ENCODE peak calls at places on chromosomes 2 and 18, in six cellular contexts. One of them, this sample, is unnamed.
A peak's percentile ranks its signal among the peaks of the same experiment; 100 is the strongest.

GRCh38 chr2:136248242-136248641 is 130.3 kb upstream of the CXCR4 start:
- DNase-seq in HCT116: peak; percentile 41
- DNase-seq in heart left ventricle: no peak
- DNase-seq in body of pancreas: no peak
- DNase-seq in stomach: no peak
- DNase-seq in breast epithelium: no peak
- DNase-seq in this sample: no peak

GRCh38 chr2:106097370-106098000 is 96.6 kb downstream of the UXS1 start:
- DNase-seq in HCT116: no peak
- DNase-seq in heart left ventricle: no peak
- DNase-seq in body of pancreas: no peak
- DNase-seq in stomach: no peak
- DNase-seq in breast epithelium: no peak
- DNase-seq in this sample: no peak

GRCh38 chr2:119950966-119951365 is 61.9 kb upstream of the EPB41L5 start:
- DNase-seq in HCT116: no peak
- DNase-seq in heart left ventricle: no peak
- DNase-seq in body of pancreas: no peak
- DNase-seq in stomach: no peak
- DNase-seq in breast epithelium: no peak
- DNase-seq in this sample: peak; percentile 30

GRCh38 chr2:141810148-141810547 is 320.7 kb downstream of the LRP1B start:
- DNase-seq in HCT116: no peak
- DNase-seq in heart left ventricle: no peak
- DNase-seq in body of pancreas: no peak
- DNase-seq in stomach: no peak
- DNase-seq in breast epithelium: no peak
- DNase-seq in this sample: no peak

GRCh38 chr2:43766006-43766405 is 7.8 kb upstream of the DYNC2LI1 start:
- DNase-seq in HCT116: no peak
- DNase-seq in heart left ventricle: no peak
- DNase-seq in body of pancreas: no peak
- DNase-seq in stomach: no peak
- DNase-seq in breast epithelium: no peak
- DNase-seq in this sample: no peak

GRCh38 chr2:78309460-78309859 is 716.0 kb upstream of the REG3G start:
- DNase-seq in HCT116: no peak
- DNase-seq in heart left ventricle: no peak
- DNase-seq in body of pancreas: no peak
- DNase-seq in stomach: no peak
- DNase-seq in breast epithelium: no peak
- DNase-seq in this sample: no peak

GRCh38 chr18:69974365-69974764 is 26.7 kb upstream of the CD226 start:
- DNase-seq in HCT116: no peak
- DNase-seq in heart left ventricle: no peak
- DNase-seq in body of pancreas: no peak
- DNase-seq in stomach: no peak
- DNase-seq in breast epithelium: no peak
- DNase-seq in this sample: no peak

GRCh38 chr18:46536215-46536874 is 120.7 kb downstream of the LOXHD1 start:
- DNase-seq in HCT116: peak; percentile 64
- DNase-seq in heart left ventricle: no peak
- DNase-seq in body of pancreas: no peak
- DNase-seq in stomach: no peak
- DNase-seq in breast epithelium: no peak
- DNase-seq in this sample: no peak

GRCh38 chr2:226362991-226363390 is 436.6 kb downstream of the IRS1 start:
- DNase-seq in HCT116: no peak
- DNase-seq in heart left ventricle: no peak
- DNase-seq in body of pancreas: no peak
- DNase-seq in stomach: no peak
- DNase-seq in breast epithelium: no peak
- DNase-seq in this sample: peak; percentile 29

GRCh38 chr2:196677404-196677803 is 37.9 kb downstream of the CCDC150 start:
- DNase-seq in HCT116: no peak
- DNase-seq in heart left ventricle: no peak
- DNase-seq in body of pancreas: peak; percentile 51
- DNase-seq in stomach: no peak
- DNase-seq in breast epithelium: no peak
- DNase-seq in this sample: no peak

GRCh38 chr2:212523756-212524155 is 14.8 kb downstream of the ERBB4 start:
- DNase-seq in HCT116: no peak
- DNase-seq in heart left ventricle: no peak
- DNase-seq in body of pancreas: no peak
- DNase-seq in stomach: no peak
- DNase-seq in breast epithelium: no peak
- DNase-seq in this sample: no peak

GRCh38 chr2:201235865-201236811 is 24.2 kb upstream of the CASP8 start:
- DNase-seq in HCT116: no peak
- DNase-seq in heart left ventricle: peak; percentile 67
- DNase-seq in body of pancreas: peak; percentile 60
- DNase-seq in stomach: no peak
- DNase-seq in breast epithelium: no peak
- DNase-seq in this sample: peak; percentile 62

GRCh38 chr2:45236268-45236667 is 227.0 kb upstream of the SIX2 start:
- DNase-seq in HCT116: no peak
- DNase-seq in heart left ventricle: no peak
- DNase-seq in body of pancreas: no peak
- DNase-seq in stomach: no peak
- DNase-seq in breast epithelium: no peak
- DNase-seq in this sample: no peak

GRCh38 chr2:73825408-73825807 is 3.4 kb upstream of the STAMBP start:
- DNase-seq in HCT116: no peak
- DNase-seq in heart left ventricle: no peak
- DNase-seq in body of pancreas: no peak
- DNase-seq in stomach: no peak
- DNase-seq in breast epithelium: no peak
- DNase-seq in this sample: no peak

GRCh38 chr2:44135771-44136170 is 32.9 kb upstream of the PPM1B start:
- DNase-seq in HCT116: no peak
- DNase-seq in heart left ventricle: no peak
- DNase-seq in body of pancreas: no peak
- DNase-seq in stomach: no peak
- DNase-seq in breast epithelium: no peak
- DNase-seq in this sample: no peak

GRCh38 chr2:8412082-8412481 is 269.8 kb upstream of the ID2 start:
- DNase-seq in HCT116: no peak
- DNase-seq in heart left ventricle: no peak
- DNase-seq in body of pancreas: peak; percentile 81
- DNase-seq in stomach: peak; percentile 73
- DNase-seq in breast epithelium: no peak
- DNase-seq in this sample: no peak

GRCh38 chr2:46389417-46389916 is 89.9 kb upstream of the TMEM247 start:
- DNase-seq in HCT116: no peak
- DNase-seq in heart left ventricle: no peak
- DNase-seq in body of pancreas: no peak
- DNase-seq in stomach: no peak
- DNase-seq in breast epithelium: no peak
- DNase-seq in this sample: no peak

GRCh38 chr18:57715073-57715472 is 88.0 kb downstream of the ATP8B1 start:
- DNase-seq in HCT116: no peak
- DNase-seq in heart left ventricle: no peak
- DNase-seq in body of pancreas: no peak
- DNase-seq in stomach: no peak
- DNase-seq in breast epithelium: no peak
- DNase-seq in this sample: no peak

GRCh38 chr2:233033672-233034071 is 1.2 kb downstream of the NEU2 start:
- DNase-seq in HCT116: no peak
- DNase-seq in heart left ventricle: no peak
- DNase-seq in body of pancreas: no peak
- DNase-seq in stomach: no peak
- DNase-seq in breast epithelium: no peak
- DNase-seq in this sample: no peak

GRCh38 chr2:206979922-206980321 is 40.6 kb downstream of the CPO start:
- DNase-seq in HCT116: no peak
- DNase-seq in heart left ventricle: no peak
- DNase-seq in body of pancreas: no peak
- DNase-seq in stomach: no peak
- DNase-seq in breast epithelium: no peak
- DNase-seq in this sample: no peak

GRCh38 chr2:6982934-6983589 is 65.8 kb downstream of the RNF144A start:
- DNase-seq in HCT116: no peak
- DNase-seq in heart left ventricle: no peak
- DNase-seq in body of pancreas: no peak
- DNase-seq in stomach: no peak
- DNase-seq in breast epithelium: no peak
- DNase-seq in this sample: no peak

GRCh38 chr2:224904390-224904789 is 137.9 kb downstream of the DOCK10 start:
- DNase-seq in HCT116: no peak
- DNase-seq in heart left ventricle: no peak
- DNase-seq in body of pancreas: no peak
- DNase-seq in stomach: no peak
- DNase-seq in breast epithelium: no peak
- DNase-seq in this sample: no peak

GRCh38 chr18:8507881-8508280 is 101.4 kb upstream of the RAB12 start:
- DNase-seq in HCT116: no peak
- DNase-seq in heart left ventricle: no peak
- DNase-seq in body of pancreas: no peak
- DNase-seq in stomach: no peak
- DNase-seq in breast epithelium: no peak
- DNase-seq in this sample: no peak

GRCh38 chr2:184599054-184599874 is 935 bp downstream of the ZNF804A start:
- DNase-seq in HCT116: peak; percentile 19
- DNase-seq in heart left ventricle: no peak
- DNase-seq in body of pancreas: no peak
- DNase-seq in stomach: no peak
- DNase-seq in breast epithelium: no peak
- DNase-seq in this sample: no peak
- TF ChIP-seq POLR2A in HCT116: no peak
- TF ChIP-seq POLR2A in heart left ventricle: no peak
- TF ChIP-seq POLR2A in body of pancreas: no peak
- TF ChIP-seq POLR2A in stomach: no peak
- TF ChIP-seq POLR2A in breast epithelium: no peak
- TF ChIP-seq POLR2A in this sample: no peak

DNA sequence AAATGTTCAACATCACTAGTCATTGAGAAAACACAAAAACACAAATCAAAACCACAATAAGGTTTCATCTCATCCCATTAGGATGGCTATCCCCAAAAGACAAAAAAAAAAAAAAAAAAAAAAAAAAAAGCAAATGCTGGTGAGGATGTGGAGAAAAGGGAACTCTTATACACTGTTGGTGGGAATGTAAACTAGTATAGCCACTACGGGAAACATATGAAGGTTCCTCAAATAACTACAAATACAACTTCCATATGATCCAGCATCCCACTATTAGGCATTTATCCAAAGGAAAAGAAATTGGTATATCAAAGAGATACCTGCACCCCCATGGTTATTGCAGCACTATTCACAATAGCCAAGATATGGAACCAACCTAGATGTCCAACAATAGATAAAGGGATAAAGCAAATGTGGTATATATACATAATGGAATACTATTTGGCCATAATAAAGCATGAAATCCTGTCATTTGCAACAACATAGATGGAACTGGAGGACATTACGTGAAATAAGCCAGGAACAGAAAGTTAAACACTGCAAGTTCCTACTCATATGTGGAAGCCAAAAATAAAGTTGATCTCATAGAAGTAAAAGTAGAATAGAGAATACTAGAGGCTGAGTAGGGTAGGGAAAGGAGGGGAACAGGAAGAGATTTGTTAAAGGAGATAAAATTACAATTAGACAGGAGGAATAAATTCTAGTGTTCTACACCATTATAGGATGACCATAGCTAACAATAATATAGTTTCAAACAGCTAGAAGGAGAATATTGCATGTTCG is 8.4 kb downstream of the POLR1A start:
- DNase-seq in HCT116: no peak
- DNase-seq in heart left ventricle: no peak
- DNase-seq in body of pancreas: no peak
- DNase-seq in stomach: no peak
- DNase-seq in breast epithelium: no peak
- DNase-seq in this sample: no peak
- H3K36me3 ChIP-seq in HCT116: peaks cover 41% of the 10 kb centered on the region
- H3K36me3 ChIP-seq in heart left ventricle: peaks cover 41% of the 10 kb centered on the region
- H3K36me3 ChIP-seq in body of pancreas: no peaks in the 10 kb centered on the region
- H3K36me3 ChIP-seq in stomach: peaks cover 83% of the 10 kb centered on the region
- H3K36me3 ChIP-seq in breast epithelium: peaks cover 7% of the 10 kb centered on the region
- H3K36me3 ChIP-seq in this sample: peaks cover 20% of the 10 kb centered on the region

GRCh38 chr2:41925009-41925408 is 122.8 kb upstream of the PKDCC start:
- DNase-seq in HCT116: no peak
- DNase-seq in heart left ventricle: no peak
- DNase-seq in body of pancreas: peak; percentile 40
- DNase-seq in stomach: no peak
- DNase-seq in breast epithelium: no peak
- DNase-seq in this sample: no peak

GRCh38 chr2:41924024-41924423 is 123.8 kb upstream of the PKDCC start:
- DNase-seq in HCT116: no peak
- DNase-seq in heart left ventricle: no peak
- DNase-seq in body of pancreas: no peak
- DNase-seq in stomach: no peak
- DNase-seq in breast epithelium: no peak
- DNase-seq in this sample: no peak

GRCh38 chr2:41928593-41928992 is 119.2 kb upstream of the PKDCC start:
- DNase-seq in HCT116: no peak
- DNase-seq in heart left ventricle: no peak
- DNase-seq in body of pancreas: no peak
- DNase-seq in stomach: no peak
- DNase-seq in breast epithelium: no peak
- DNase-seq in this sample: no peak

GRCh38 chr2:41927581-41928260 is 120.1 kb upstream of the PKDCC start:
- DNase-seq in HCT116: no peak
- DNase-seq in heart left ventricle: peak; percentile 66
- DNase-seq in body of pancreas: no peak
- DNase-seq in stomach: no peak
- DNase-seq in breast epithelium: no peak
- DNase-seq in this sample: no peak

GRCh38 chr2:41926614-41927580 is 120.9 kb upstream of the PKDCC start:
- DNase-seq in HCT116: no peak
- DNase-seq in heart left ventricle: no peak
- DNase-seq in body of pancreas: peak; percentile 25
- DNase-seq in stomach: no peak
- DNase-seq in breast epithelium: peak; percentile 54
- DNase-seq in this sample: no peak
- TF ChIP-seq POLR2A in HCT116: no peak
- TF ChIP-seq POLR2A in heart left ventricle: no peak
- TF ChIP-seq POLR2A in body of pancreas: no peak
- TF ChIP-seq POLR2A in stomach: no peak
- TF ChIP-seq POLR2A in breast epithelium: no peak
- TF ChIP-seq POLR2A in this sample: no peak

GRCh38 chr18:21857871-21858270 is 117.3 kb downstream of the MIB1 start:
- DNase-seq in HCT116: no peak
- DNase-seq in heart left ventricle: no peak
- DNase-seq in body of pancreas: no peak
- DNase-seq in stomach: no peak
- DNase-seq in breast epithelium: no peak
- DNase-seq in this sample: no peak

GRCh38 chr18:21855432-21855831 is 114.8 kb downstream of the MIB1 start:
- DNase-seq in HCT116: no peak
- DNase-seq in heart left ventricle: no peak
- DNase-seq in body of pancreas: no peak
- DNase-seq in stomach: no peak
- DNase-seq in breast epithelium: no peak
- DNase-seq in this sample: no peak

GRCh38 chr18:21853020-21853419 is 112.4 kb downstream of the MIB1 start:
- DNase-seq in HCT116: no peak
- DNase-seq in heart left ventricle: no peak
- DNase-seq in body of pancreas: no peak
- DNase-seq in stomach: no peak
- DNase-seq in breast epithelium: no peak
- DNase-seq in this sample: no peak

GRCh38 chr18:21853972-21854563 is 113.5 kb downstream of the MIB1 start:
- DNase-seq in HCT116: no peak
- DNase-seq in heart left ventricle: no peak
- DNase-seq in body of pancreas: no peak
- DNase-seq in stomach: no peak
- DNase-seq in breast epithelium: no peak
- DNase-seq in this sample: no peak

GRCh38 chr18:21858544-21858943 is 118.0 kb downstream of the MIB1 start:
- DNase-seq in HCT116: no peak
- DNase-seq in heart left ventricle: no peak
- DNase-seq in body of pancreas: no peak
- DNase-seq in stomach: no peak
- DNase-seq in breast epithelium: no peak
- DNase-seq in this sample: no peak
- H3K36me3 ChIP-seq in HCT116: peaks cover 7% of the 10 kb centered on the region
- H3K36me3 ChIP-seq in heart left ventricle: peaks cover 31% of the 10 kb centered on the region
- H3K36me3 ChIP-seq in body of pancreas: peaks cover 8% of the 10 kb centered on the region
- H3K36me3 ChIP-seq in stomach: peaks cover 72% of the 10 kb centered on the region
- H3K36me3 ChIP-seq in breast epithelium: peaks cover 15% of the 10 kb centered on the region
- H3K36me3 ChIP-seq in this sample: peaks cover 23% of the 10 kb centered on the region

This sample was measured in thyroid gland.